ENCODE peak calls at places on chromosome 19, in ten cellular contexts. Z is effector memory CD4-positive, alpha-beta T cell; U is left lung; I is neural progenitor cell; Q is heart right ventricle; W is uterus; J is DND-41; R is endodermal cell; X is aorta; A is breast epithelium. M is an unnamed sample.

GRCh38 chr19:518292-519231 is 11.3 kb downstream of the TPGS1 start:
- DNase-seq in X (no peak), U (no peak), Q (no peak), R (peak; percentile 91), A (no peak), Z (peak; percentile 24), J (no peak), W (no peak), I (peak; percentile 76), M (peak; percentile 33)

GRCh38 chr19:18771328-18772242 is 19.5 kb downstream of the COMP start:
- DNase-seq in I (peak; percentile 66), Q (no peak), J (no peak), R (peak; percentile 80), A (no peak), X (no peak), W (no peak), Z (no peak), U (no peak), M (no peak)

GRCh38 chr19:37790244-37790925 is 11.0 kb upstream of the ZNF573 start:
- DNase-seq in J (no peak), X (no peak), Z (no peak), U (no peak), Q (no peak), W (no peak), I (no peak), A (no peak), R (no peak), M (no peak)

GRCh38 chr19:17777840-17778620 is 16.9 kb upstream of the B3GNT3 start:
- DNase-seq in U (peak; percentile 94), Q (peak; percentile 54), R (peak; percentile 99), Z (no peak), W (peak; percentile 24), A (peak; percentile 35), X (peak; percentile 79), I (peak; percentile 84), J (peak; percentile 58), M (no peak)

GRCh38 chr19:10625003-10625761 is at the start of gene SLC44A2:
- DNase-seq in R (peak; percentile 93), X (peak; percentile 86), U (peak; percentile 94), J (no peak), W (peak; percentile 81), Q (peak; percentile 84), I (peak; percentile 94), A (peak; percentile 80), Z (no peak), M (no peak)

GRCh38 chr19:51531349-51532315 is at the start of gene SIGLEC6:
- DNase-seq in Q (peak; percentile 34), U (peak; percentile 92), J (no peak), X (peak; percentile 89), R (peak; percentile 53), Z (no peak), A (no peak), W (peak; percentile 18), I (no peak), M (no peak)

GRCh38 chr19:30174791-30175190 is 197.4 kb upstream of the ZNF536 start:
- DNase-seq in X (no peak), W (no peak), J (no peak), A (no peak), Q (no peak), I (no peak), R (no peak), Z (no peak), U (no peak), M (no peak)

GRCh38 chr19:11496391-11497163 is 9.1 kb downstream of the ZNF653 start:
- DNase-seq in I (peak; percentile 80), U (peak; percentile 91), A (no peak), R (peak; percentile 96), J (peak; percentile 71), X (peak; percentile 82), Z (peak; percentile 49), Q (peak; percentile 61), W (peak; percentile 64), M (peak; percentile 69)

GRCh38 chr19:18418034-18418724 is 1.0 kb upstream of the SSBP4 start:
- DNase-seq in U (peak; percentile 86), X (peak; percentile 85), Z (no peak), R (peak; percentile 67), I (no peak), A (no peak), J (no peak), Q (no peak), W (peak; percentile 72), M (no peak)

GRCh38 chr19:19663292-19664120 is at the start of gene ATP13A1:
- DNase-seq in Z (peak; percentile 95), U (peak; percentile 99), J (peak; percentile 98), I (peak; percentile 97), Q (peak; percentile 95), X (peak; percentile 98), R (peak; percentile 98), A (peak; percentile 98), W (peak; percentile 96), M (peak; percentile 97)

GRCh38 chr19:3694361-3695123 is 5.7 kb downstream of the PIP5K1C start:
- DNase-seq in Q (no peak), A (no peak), Z (no peak), R (no peak), U (no peak), W (no peak), J (no peak), I (no peak), X (peak; percentile 43), M (no peak)

GRCh38 chr19:37931941-37932655 is 25.1 kb downstream of the SIPA1L3 start:
- DNase-seq in A (peak; percentile 87), Z (no peak), X (peak; percentile 77), W (peak; percentile 18), I (peak; percentile 87), Q (peak; percentile 26), J (no peak), R (peak; percentile 91), U (peak; percentile 96), M (no peak)

GRCh38 chr19:16423891-16424290 is 47.9 kb downstream of the EPS15L1 start:
- DNase-seq in W (no peak), Z (no peak), Q (no peak), J (no peak), X (no peak), U (no peak), A (no peak), R (no peak), I (no peak), M (no peak)

GRCh38 chr19:31068268-31068667 is 281.0 kb downstream of the TSHZ3 start:
- DNase-seq in Q (no peak), I (no peak), U (no peak), R (no peak), A (no peak), Z (no peak), X (no peak), W (no peak), J (no peak), M (no peak)

GRCh38 chr19:39507715-39508364 is 7.1 kb upstream of the SELENOV start:
- DNase-seq in R (no peak), U (no peak), I (peak; percentile 44), X (no peak), Q (no peak), A (no peak), W (no peak), J (no peak), Z (no peak), M (no peak)

GRCh38 chr19:48135411-48135810 is 24.8 kb upstream of the PLA2G4C start:
- DNase-seq in Z (no peak), I (no peak), X (no peak), A (no peak), J (peak; percentile 24), Q (no peak), U (no peak), W (no peak), R (peak; percentile 65), M (no peak)

GRCh38 chr19:51572415-51572814 is 1.3 kb downstream of the ZNF175 start:
- DNase-seq in I (no peak), X (no peak), U (no peak), Q (no peak), Z (no peak), R (no peak), A (no peak), J (no peak), W (no peak), M (no peak)

DNA sequence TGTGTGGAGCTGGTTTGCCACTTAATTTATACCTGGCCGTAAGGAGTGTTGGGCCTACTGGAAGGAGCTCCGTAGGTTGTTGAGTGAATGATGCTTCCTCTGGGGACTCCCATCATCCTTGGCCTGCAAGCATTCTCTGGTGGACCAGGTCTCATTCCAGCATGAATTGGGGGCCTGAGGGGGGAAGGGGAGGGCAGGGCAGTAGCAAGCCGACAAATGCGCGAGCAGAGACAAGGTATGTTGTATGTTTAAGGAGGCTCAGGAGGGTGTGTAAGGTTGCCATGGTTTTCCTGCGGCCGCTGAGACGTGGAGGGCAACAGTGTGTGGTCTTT is 730 bp downstream of the ZNF264 start:
- DNase-seq in A (no peak), Z (no peak), W (no peak), R (no peak), U (no peak), I (peak; percentile 15), X (no peak), J (no peak), Q (no peak), M (no peak)
- H3K27ac ChIP-seq in A (peak overlapping the region; percentile 94), Z (peak overlapping the region; percentile 83), W (peak overlapping the region; percentile 86), R (no peak overlapping the region), U (peak overlapping the region; percentile 92), I (no peak overlapping the region), X (no peak overlapping the region), J (peak overlapping the region; percentile 82), Q (peak overlapping the region; percentile 89), M (peak overlapping the region; percentile 86)

GRCh38 chr19:22526661-22527272 is 104.6 kb upstream of the ZNF98 start:
- DNase-seq in A (no peak), X (no peak), J (no peak), I (no peak), Q (no peak), W (peak; percentile 20), Z (no peak), U (no peak), R (no peak), M (no peak)
- H3K9me3 ChIP-seq in A (no peaks in the 10 kb centered on the region), X (no peaks in the 10 kb centered on the region), J (peaks cover 12% of the 10 kb centered on the region), I (peaks cover 13% of the 10 kb centered on the region), Q (no peaks in the 10 kb centered on the region), W (no peaks in the 10 kb centered on the region), Z (no peaks in the 10 kb centered on the region), U (no peaks in the 10 kb centered on the region), R (peaks cover 76% of the 10 kb centered on the region), M (no peaks in the 10 kb centered on the region)

GRCh38 chr19:28746486-28746885 is 466.5 kb downstream of the UQCRFS1 start:
- DNase-seq in U (no peak), J (no peak), X (no peak), R (no peak), I (no peak), Z (no peak), A (no peak), Q (no peak), W (no peak), M (no peak)
- H3K4me3 ChIP-seq in U (no peak overlapping the region), J (no peak overlapping the region), X (no peak overlapping the region), R (no peak overlapping the region), I (no peak overlapping the region), Z (no peak overlapping the region), A (no peak overlapping the region), Q (no peak overlapping the region), W (no peak overlapping the region), M (no peak overlapping the region)

DNA sequence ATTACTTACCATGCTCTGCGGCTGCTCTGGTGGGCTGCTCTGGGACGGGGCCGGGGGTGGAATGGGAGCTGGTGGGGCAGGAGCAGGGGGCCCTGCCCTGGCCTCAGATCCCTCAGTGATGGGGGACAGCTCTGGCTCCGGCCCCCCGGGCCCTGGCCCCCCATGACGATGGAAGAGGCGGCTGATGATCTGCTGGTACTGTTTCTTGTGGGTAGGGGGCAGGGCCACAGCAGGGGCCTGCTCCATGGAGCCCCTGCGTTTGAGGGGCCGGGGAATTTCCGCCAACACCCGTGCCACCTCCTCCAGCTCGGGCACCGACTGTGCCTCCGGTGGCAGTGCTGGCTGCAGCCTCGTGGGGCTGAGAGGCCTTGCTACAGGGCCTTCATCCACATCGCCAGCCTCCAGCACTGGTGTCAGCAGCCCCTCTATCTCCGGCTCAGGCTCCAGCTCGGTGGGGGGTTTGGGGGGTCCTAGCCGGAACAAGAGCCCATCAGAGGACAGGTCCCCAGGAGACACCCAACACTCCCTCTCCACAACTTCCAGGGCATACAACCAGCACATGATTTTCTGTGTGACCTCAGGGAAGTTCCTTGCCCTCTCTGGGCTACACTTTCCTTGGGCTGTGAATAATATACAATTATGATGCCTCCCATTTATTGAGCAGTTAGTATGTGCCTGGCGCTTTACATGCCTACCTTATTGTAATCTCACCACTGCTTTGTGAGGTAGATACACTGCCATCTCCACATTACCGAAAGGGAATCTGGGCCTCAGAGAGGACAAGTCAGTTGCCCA is 12.8 kb downstream of the PPP1R13L start:
- DNase-seq in Z (no peak), J (no peak), W (no peak), X (no peak), R (no peak), U (no peak), I (no peak), A (no peak), Q (no peak), M (no peak)
- H3K27ac ChIP-seq in Z (no peak overlapping the region), J (no peak overlapping the region), W (no peak overlapping the region), X (no peak overlapping the region), R (no peak overlapping the region), U (no peak overlapping the region), I (no peak overlapping the region), A (no peak overlapping the region), Q (no peak overlapping the region), M (no peak overlapping the region)